ENCODE peak calls at places on chromosomes 3 and 15, in nine cellular contexts. E, C, V, Q, I, F, N, Y and Z are unnamed samples.

GRCh38 chr15:51681303-51681963 is at the start of gene SCG3:
- DNase-seq in Y (no peak), C (peak), F (peak), V (no peak), E (peak), I (no peak), N (peak), Q (no peak), Z (peak)

GRCh38 chr3:177357352-177358084 is 160.2 kb upstream of the TBL1XR1 start:
- DNase-seq in C (no peak), Q (peak), Y (no peak), V (no peak), I (no peak), N (peak), E (peak), F (peak), Z (peak)

GRCh38 chr3:10723991-10724390 is 92.0 kb upstream of the SLC6A11 start:
- DNase-seq in E (no peak), N (no peak), F (no peak), I (no peak), V (no peak), Y (no peak), Q (no peak), C (no peak), Z (no peak)

GRCh38 chr15:65906396-65906795 is 37.1 kb downstream of the RAB11A start:
- DNase-seq in E (no peak), F (no peak), N (no peak), Q (no peak), Y (no peak), V (no peak), I (no peak), C (no peak), Z (no peak)

GRCh38 chr3:55870576-55870975 is 383.5 kb upstream of the WNT5A start:
- DNase-seq in E (no peak), V (no peak), C (no peak), Q (no peak), F (no peak), N (no peak), I (peak), Y (no peak), Z (no peak)

GRCh38 chr15:81752149-81752942 is 293.5 kb downstream of the MEX3B start:
- DNase-seq in I (no peak), Q (no peak), N (peak), E (peak), C (peak), F (no peak), Y (no peak), V (no peak), Z (no peak)

GRCh38 chr3:82287562-82287961 is 526.1 kb upstream of the GBE1 start:
- DNase-seq in E (no peak), I (no peak), F (no peak), Q (no peak), Y (no peak), N (no peak), V (no peak), C (no peak), Z (no peak)

GRCh38 chr15:41115652-41116115 is 396 bp downstream of the INO80 start:
- DNase-seq in Q (peak), I (no peak), Y (no peak), N (peak), E (peak), V (no peak), C (peak), F (peak), Z (peak)

GRCh38 chr3:67654832-67655152 is 380 bp upstream of the SUCLG2 start:
- DNase-seq in N (no peak), C (no peak), Q (no peak), Y (no peak), I (no peak), E (no peak), V (no peak), F (no peak), Z (no peak)

GRCh38 chr15:41154412-41154811 is 38.3 kb upstream of the INO80 start:
- DNase-seq in V (no peak), Q (no peak), N (peak), I (no peak), C (no peak), E (no peak), Y (no peak), F (no peak), Z (no peak)

GRCh38 chr3:152047465-152047864 is 174.0 kb downstream of the SUCNR1 start:
- DNase-seq in N (peak), E (no peak), I (no peak), C (no peak), F (no peak), Q (no peak), V (no peak), Y (peak), Z (no peak)

GRCh38 chr3:190972840-190973270 is 110.4 kb upstream of the GMNC start:
- DNase-seq in I (no peak), C (no peak), Q (no peak), N (no peak), F (no peak), E (no peak), V (no peak), Y (peak), Z (no peak)

GRCh38 chr15:34055868-34056595 is 17.0 kb upstream of the AVEN start:
- DNase-seq in F (no peak), Q (peak), V (peak), I (no peak), Y (peak), N (peak), E (no peak), C (no peak), Z (no peak)

GRCh38 chr15:89660556-89660955 is 5.3 kb upstream of the KIF7 start:
- DNase-seq in Q (no peak), E (no peak), V (no peak), Y (no peak), F (no peak), I (no peak), N (no peak), C (no peak), Z (no peak)

GRCh38 chr3:53798144-53798543 is 48.1 kb downstream of the CHDH start:
- DNase-seq in V (no peak), C (no peak), E (no peak), N (no peak), Y (no peak), F (no peak), I (no peak), Q (no peak), Z (no peak)

GRCh38 chr3:60114191-60114590 is 1064.4 kb upstream of the CFAP20DC start:
- DNase-seq in V (no peak), F (no peak), C (no peak), Y (no peak), Q (no peak), E (no peak), N (no peak), I (peak), Z (no peak)

GRCh38 chr15:43376017-43376705 is 5.3 kb downstream of the TUBGCP4 start:
- DNase-seq in Q (no peak), F (peak), I (no peak), E (no peak), V (no peak), N (peak), Y (no peak), C (no peak), Z (peak)

GRCh38 chr15:44718180-44718926 is 7.0 kb downstream of the B2M start:
- DNase-seq in N (no peak), E (no peak), I (no peak), F (no peak), Y (no peak), C (no peak), V (no peak), Q (no peak), Z (no peak)

GRCh38 chr3:159548675-159549335 is 439.8 kb upstream of the IL12A start:
- DNase-seq in E (no peak), Y (no peak), N (peak), I (no peak), C (no peak), Q (peak), V (peak), F (no peak), Z (no peak)

GRCh38 chr3:15511156-15511555 is 10.3 kb downstream of the COLQ start:
- DNase-seq in F (no peak), Y (no peak), Q (no peak), E (no peak), C (no peak), V (no peak), N (no peak), I (no peak), Z (no peak)

GRCh38 chr3:28924744-28925360 is 356.0 kb upstream of the RBMS3 start:
- DNase-seq in Q (no peak), C (no peak), F (no peak), Y (no peak), V (no peak), I (no peak), E (no peak), N (no peak), Z (no peak)

GRCh38 chr3:157463819-157464218 is 27.2 kb downstream of the PTX3 start:
- DNase-seq in I (no peak), E (no peak), Q (no peak), C (no peak), N (no peak), F (no peak), Y (no peak), V (no peak), Z (no peak)

GRCh38 chr15:57505949-57506391 is 85.7 kb upstream of the MYZAP start:
- DNase-seq in Y (no peak), C (peak), V (no peak), F (no peak), Q (no peak), I (no peak), N (peak), E (peak), Z (no peak)

GRCh38 chr3:29415824-29416223 is 135.0 kb downstream of the RBMS3 start:
- DNase-seq in Q (no peak), C (no peak), N (no peak), E (no peak), V (no peak), I (no peak), F (no peak), Y (no peak), Z (no peak)

GRCh38 chr15:78070049-78070698 is 7.3 kb downstream of the TBC1D2B start:
- DNase-seq in N (no peak), E (no peak), Q (no peak), I (no peak), Y (no peak), F (no peak), C (no peak), V (no peak), Z (no peak)

GRCh38 chr15:86743283-86743903 is 663.7 kb downstream of the AGBL1 start:
- DNase-seq in Q (no peak), V (no peak), I (no peak), C (no peak), N (no peak), Y (no peak), E (no peak), F (no peak), Z (peak)

GRCh38 chr3:44924102-44925084 is 50.0 kb downstream of the TGM4 start:
- DNase-seq in E (no peak), C (no peak), I (no peak), Q (no peak), Y (no peak), V (peak), N (peak), F (no peak), Z (no peak)

GRCh38 chr3:48682786-48683185 is 2.9 kb downstream of the NCKIPSD start:
- DNase-seq in V (no peak), N (no peak), Y (no peak), C (no peak), F (no peak), Q (no peak), I (no peak), E (no peak), Z (no peak)

GRCh38 chr15:47839233-47839867 is 122.0 kb downstream of the SEMA6D start:
- DNase-seq in Q (no peak), V (no peak), C (no peak), N (no peak), Y (no peak), I (no peak), F (no peak), E (no peak), Z (no peak)

GRCh38 chr15:70024521-70024920 is 73.2 kb downstream of the TLE3 start:
- DNase-seq in C (no peak), N (no peak), I (no peak), Q (no peak), E (no peak), V (no peak), F (no peak), Y (no peak), Z (no peak)

GRCh38 chr3:171753025-171753472 is 57.2 kb downstream of the PLD1 start:
- DNase-seq in N (peak), V (no peak), I (no peak), Y (no peak), Q (no peak), F (no peak), E (no peak), C (no peak), Z (no peak)

GRCh38 chr3:117524890-117525289 is 815.3 kb downstream of the TUSC7 start:
- DNase-seq in V (peak), C (no peak), Y (no peak), F (no peak), E (no peak), Q (peak), I (no peak), N (peak), Z (no peak)

GRCh38 chr3:160665784-160666526 is 11.0 kb upstream of the ARL14 start:
- DNase-seq in Q (peak), C (no peak), V (no peak), E (no peak), N (peak), F (no peak), I (no peak), Y (peak), Z (no peak)

DNA sequence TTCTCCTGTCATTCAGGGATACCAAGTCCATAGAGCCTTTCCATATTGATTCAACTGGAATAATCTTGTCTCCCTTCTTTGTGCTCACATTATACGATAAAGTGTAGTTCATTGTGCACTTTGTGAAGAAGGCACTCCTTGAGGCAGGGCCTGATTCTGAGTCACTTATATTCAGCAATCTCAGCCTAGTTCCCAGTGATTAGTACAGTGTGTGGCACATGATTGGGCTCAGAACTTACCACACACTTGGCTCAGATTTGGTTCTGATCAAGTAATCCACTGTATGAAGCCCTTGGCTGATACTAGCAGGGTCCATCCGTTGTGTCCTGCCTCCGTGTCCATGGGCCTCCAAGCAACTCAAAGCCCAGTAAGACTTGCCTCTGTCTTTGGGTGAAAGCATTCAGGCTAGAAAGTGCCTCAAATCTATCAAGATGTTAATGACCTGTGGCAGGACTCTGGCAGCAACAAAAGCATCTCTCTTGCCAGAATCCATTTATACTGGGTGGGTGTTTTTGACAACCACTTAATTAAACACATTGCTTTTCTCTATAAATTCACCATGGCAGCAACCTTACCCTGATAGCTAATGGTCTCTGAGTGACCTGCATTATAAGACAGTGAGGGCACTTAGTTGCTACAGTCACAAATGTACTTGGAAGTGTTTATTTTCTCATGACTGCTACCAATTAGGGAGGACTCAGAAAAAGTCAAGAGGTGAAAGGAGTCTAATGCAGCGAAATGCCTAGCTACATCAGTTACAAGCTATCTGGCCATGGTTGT is 51.3 kb downstream of the TPRG1 start:
- DNase-seq in F (no peak), Y (no peak), I (no peak), N (no peak), E (no peak), V (no peak), C (no peak), Q (no peak), Z (no peak)
- H3K4me3 ChIP-seq in F (no peak), Y (no peak), I (no peak), N (no peak), E (no peak), V (no peak), C (no peak), Q (no peak), Z (no peak)

DNA sequence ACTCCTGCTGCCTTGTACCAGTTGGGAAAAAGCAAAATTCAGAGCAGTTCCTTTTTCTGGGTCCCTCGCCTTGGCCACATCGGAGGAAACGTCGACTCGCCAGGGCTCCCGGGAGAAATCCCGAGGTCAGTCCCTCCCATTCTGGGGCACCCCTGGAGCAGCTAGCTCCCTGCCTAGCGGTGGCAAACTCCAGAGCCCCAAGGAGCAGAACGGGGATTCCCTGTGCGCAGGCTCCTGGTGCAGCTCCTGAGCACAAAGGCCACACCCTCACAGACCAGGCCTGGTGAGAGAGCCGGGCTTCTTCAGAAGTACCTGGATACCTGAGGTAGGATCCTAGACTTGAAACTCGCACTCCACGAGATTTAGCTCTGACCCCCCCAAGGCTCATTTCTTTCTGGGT is 2.6 kb downstream of the LRRC3B start:
- DNase-seq in I (no peak), F (no peak), V (no peak), E (no peak), N (no peak), Q (no peak), C (no peak), Y (no peak), Z (no peak)
- H3K4me3 ChIP-seq in I (no peak), F (no peak), V (no peak), E (no peak), N (no peak), Q (no peak), C (peak), Y (no peak), Z (no peak)

GRCh38 chr3:43288850-43289249 is 2.5 kb downstream of the SNRK start:
- DNase-seq in Q (no peak), Y (no peak), E (no peak), N (no peak), I (no peak), V (no peak), F (no peak), C (no peak), Z (no peak)

GRCh38 chr3:43288366-43288765 is 2.0 kb downstream of the SNRK start:
- DNase-seq in N (peak), Q (no peak), F (no peak), V (no peak), C (no peak), Y (no peak), E (no peak), I (no peak), Z (no peak)

GRCh38 chr3:43287514-43287913 is 1.2 kb downstream of the SNRK start:
- DNase-seq in F (no peak), Y (no peak), Q (no peak), I (no peak), N (peak), C (no peak), V (no peak), E (no peak), Z (peak)

GRCh38 chr3:43290961-43291360 is 4.6 kb downstream of the SNRK start:
- DNase-seq in N (peak), C (no peak), Y (no peak), V (no peak), E (no peak), F (no peak), Q (no peak), I (no peak), Z (no peak)

DNA sequence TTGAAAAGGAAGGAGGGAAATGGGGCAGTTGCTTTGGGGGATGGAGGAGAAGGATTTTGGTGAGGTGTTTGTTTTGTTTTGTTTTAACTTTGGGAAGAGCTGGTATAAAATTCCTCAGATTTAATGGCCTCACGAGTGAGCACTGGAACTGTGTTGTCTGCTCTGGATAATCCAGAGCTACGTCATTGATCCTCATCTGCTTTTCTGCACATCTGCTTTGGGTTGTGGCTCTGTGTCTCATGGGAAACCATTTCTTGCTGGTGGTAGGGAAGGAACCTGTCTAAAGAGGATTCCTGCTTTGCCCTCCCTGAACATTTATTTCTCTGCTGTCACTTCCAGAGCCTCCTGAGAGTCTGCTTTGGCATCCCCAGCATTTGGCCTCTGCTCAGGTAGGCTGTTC is 3.1 kb downstream of the SNRK start:
- DNase-seq in Y (no peak), V (no peak), E (no peak), N (no peak), I (no peak), F (no peak), Q (no peak), C (no peak), Z (no peak)
- H3K4me3 ChIP-seq in Y (no peak), V (no peak), E (no peak), N (no peak), I (peak), F (no peak), Q (no peak), C (peak), Z (no peak)

GRCh38 chr3:113534365-113534764 is 2.0 kb downstream of the SIDT1 start:
- DNase-seq in Q (no peak), F (no peak), V (no peak), E (no peak), N (no peak), Y (no peak), I (no peak), C (no peak), Z (no peak)
- H3K4me3 ChIP-seq in Q (no peak), F (no peak), V (no peak), E (no peak), N (no peak), Y (no peak), I (no peak), C (peak), Z (no peak)

GRCh38 chr15:96416218-96416933 is 85.9 kb downstream of the NR2F2 start:
- DNase-seq in N (no peak), Q (no peak), F (no peak), V (no peak), C (no peak), I (no peak), E (no peak), Y (no peak), Z (no peak)
- H3K4me3 ChIP-seq in N (no peak), Q (peak), F (no peak), V (no peak), C (peak), I (peak), E (peak), Y (no peak), Z (no peak)

GRCh38 chr15:64808785-64809453 is 16.5 kb downstream of the PIF1 start:
- DNase-seq in E (no peak), F (no peak), N (no peak), Y (no peak), V (no peak), C (no peak), Q (no peak), I (no peak), Z (no peak)
- H3K4me3 ChIP-seq in E (no peak), F (no peak), N (no peak), Y (no peak), V (no peak), C (no peak), Q (no peak), I (no peak), Z (no peak)

DNA sequence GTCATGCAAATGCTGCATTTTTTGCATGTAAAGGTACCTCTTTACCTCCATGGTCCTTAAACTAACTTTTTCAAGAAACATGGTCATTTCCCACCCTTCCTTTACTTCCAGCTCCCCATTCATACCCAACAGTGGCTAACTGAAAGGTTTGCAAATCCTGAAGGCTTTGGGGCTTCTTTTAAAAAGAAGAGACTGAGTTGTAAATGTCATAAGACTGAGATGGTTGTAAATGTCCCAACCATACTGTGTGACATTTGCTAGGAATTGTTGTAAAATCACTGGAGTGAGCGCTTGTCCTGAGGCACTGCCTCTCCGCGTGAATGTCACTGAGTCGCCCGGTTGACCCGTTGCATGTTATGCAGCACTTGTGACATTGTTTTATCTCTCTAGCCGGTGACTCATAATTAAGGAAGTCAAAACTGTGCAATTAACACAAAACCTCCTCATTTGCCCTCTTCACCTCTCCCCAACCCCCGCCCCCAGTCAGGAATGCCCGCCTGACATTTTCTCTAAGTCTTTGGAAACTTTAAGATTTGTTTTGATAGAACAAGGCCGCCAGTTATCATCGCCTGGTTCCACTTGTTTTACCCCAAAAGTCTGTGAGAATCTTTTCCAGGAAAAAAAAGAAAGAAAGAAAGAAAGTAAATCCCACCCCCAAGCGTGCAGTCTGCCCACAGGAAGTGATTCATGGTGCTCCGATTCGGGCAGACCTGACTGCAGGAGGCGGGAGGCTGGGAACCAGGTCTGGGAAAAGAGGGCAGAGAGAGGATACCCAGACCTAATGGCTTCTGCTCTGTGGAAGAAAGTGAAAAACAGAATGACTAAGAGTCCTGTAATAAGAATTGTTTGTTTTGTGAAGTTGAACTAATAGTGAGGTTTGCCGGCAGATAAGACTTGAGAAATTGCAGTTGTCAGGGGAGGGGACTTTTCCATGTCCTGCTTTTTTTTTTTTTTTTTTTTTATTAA is 84.7 kb downstream of the SMAD3 start:
- DNase-seq in E (peak), V (peak), I (no peak), N (peak), F (peak), Y (peak), C (no peak), Q (peak), Z (peak)
- H3K4me3 ChIP-seq in E (no peak), V (no peak), I (peak), N (no peak), F (peak), Y (no peak), C (peak), Q (peak), Z (peak)